ENCODE peak calls at places on chromosome 21, in seven cellular contexts. L is SK-N-SH, I is HCT116, Y is K562, J is GM12878, S is HepG2, P is H1. V is an unnamed sample. For H3K4me1, the result is how much of the 10 kb centered on the place peaks cover.

GRCh38 chr21:42554251-42554937 is 40.7 kb downstream of the SLC37A1 start:
- DNase-seq in P (no peak), L (no peak), J (no peak), Y (no peak), I (no peak), S (no peak), V (no peak)

GRCh38 chr21:42988234-42988965 is 14.0 kb downstream of the PKNOX1 start:
- DNase-seq in P (no peak), I (no peak), L (no peak), Y (no peak), J (no peak), S (no peak), V (no peak)

GRCh38 chr21:45950740-45951515 is 30.6 kb upstream of the COL6A1 start:
- DNase-seq in L (peak), J (no peak), S (no peak), P (no peak), I (peak), Y (no peak), V (no peak)

GRCh38 chr21:39630827-39631226 is 18.1 kb downstream of the B3GALT5 start:
- DNase-seq in L (no peak), P (no peak), J (no peak), S (no peak), I (no peak), Y (no peak), V (no peak)

GRCh38 chr21:46325073-46325912 is 1.3 kb downstream of the PCNT start:
- DNase-seq in S (peak), P (peak), I (peak), L (peak), Y (peak), J (no peak), V (peak)

GRCh38 chr21:46065215-46065992 is 32.5 kb upstream of the COL6A2 start:
- DNase-seq in L (no peak), J (no peak), Y (no peak), P (no peak), S (no peak), I (no peak), V (no peak)

GRCh38 chr21:37546949-37547614 is 180.5 kb downstream of the DYRK1A start:
- DNase-seq in S (no peak), Y (peak), I (no peak), J (no peak), L (no peak), P (no peak), V (no peak)

GRCh38 chr21:46129846-46130651 is 25.3 kb downstream of the FTCD start:
- DNase-seq in I (no peak), J (no peak), S (no peak), L (no peak), Y (no peak), P (no peak), V (no peak)

GRCh38 chr21:21731626-21732025 is 733.4 kb downstream of the NCAM2 start:
- DNase-seq in Y (no peak), J (no peak), I (no peak), P (no peak), L (no peak), S (no peak), V (no peak)

GRCh38 chr21:20971296-20971921 is 26.8 kb upstream of the NCAM2 start:
- DNase-seq in S (peak), P (no peak), Y (peak), L (peak), I (no peak), J (no peak), V (peak)

GRCh38 chr21:46322351-46323226 is 1.1 kb downstream of the C21orf58 start:
- DNase-seq in P (peak), S (no peak), J (no peak), Y (peak), I (no peak), L (no peak), V (no peak)

DNA sequence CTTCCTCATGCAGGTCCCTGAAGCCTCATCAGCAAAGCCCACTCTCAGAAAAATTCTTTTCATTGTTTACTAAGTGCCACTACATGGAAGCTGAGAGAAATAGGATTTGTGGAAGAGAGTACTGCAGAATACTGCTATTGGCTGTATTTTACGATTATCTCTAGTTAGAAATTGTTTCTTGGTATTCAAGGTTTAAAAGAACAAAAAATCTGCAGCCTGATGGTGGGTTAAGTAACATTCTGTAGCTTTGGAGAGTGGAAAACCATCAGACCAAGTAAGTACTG is 27.3 kb downstream of the PTTG1IP start:
- DNase-seq in J (no peak), P (no peak), Y (no peak), S (no peak), I (no peak), L (no peak), V (no peak)
- H3K4me3 ChIP-seq in J (peak), P (peak), Y (peak), S (peak), I (peak), L (peak), V (peak)

GRCh38 chr21:41478319-41479177 is 29.4 kb downstream of the TMPRSS2 start:
- DNase-seq in L (no peak), J (no peak), Y (no peak), P (peak), S (no peak), I (no peak), V (no peak)
- TF ChIP-seq YY1 in L (no peak), J (no peak), Y (no peak), P (no peak), S (no peak), I (no peak), V (no peak)

GRCh38 chr21:44872568-44873355 is 728 bp downstream of the PTTG1IP start:
- DNase-seq in Y (peak), S (no peak), L (peak), I (no peak), P (peak), J (no peak), V (no peak)
- H3K4me1 ChIP-seq in Y (half or more), S (half or more), L (under half), I (half or more), P (under half), J (under half), V (under half)

GRCh38 chr21:29096619-29097018 is 23.2 kb upstream of the CCT8 start:
- DNase-seq in L (no peak), P (no peak), I (no peak), J (no peak), S (no peak), Y (no peak), V (no peak)
- H3K4me3 ChIP-seq in L (no peak), P (no peak), I (no peak), J (no peak), S (no peak), Y (no peak), V (no peak)

GRCh38 chr21:32138658-32139057 is 140.2 kb downstream of the MIS18A start:
- DNase-seq in Y (peak), I (no peak), S (no peak), P (no peak), L (no peak), J (no peak), V (no peak)
- TF ChIP-seq YY1 in Y (no peak), I (no peak), S (no peak), P (no peak), L (no peak), J (no peak), V (no peak)

DNA sequence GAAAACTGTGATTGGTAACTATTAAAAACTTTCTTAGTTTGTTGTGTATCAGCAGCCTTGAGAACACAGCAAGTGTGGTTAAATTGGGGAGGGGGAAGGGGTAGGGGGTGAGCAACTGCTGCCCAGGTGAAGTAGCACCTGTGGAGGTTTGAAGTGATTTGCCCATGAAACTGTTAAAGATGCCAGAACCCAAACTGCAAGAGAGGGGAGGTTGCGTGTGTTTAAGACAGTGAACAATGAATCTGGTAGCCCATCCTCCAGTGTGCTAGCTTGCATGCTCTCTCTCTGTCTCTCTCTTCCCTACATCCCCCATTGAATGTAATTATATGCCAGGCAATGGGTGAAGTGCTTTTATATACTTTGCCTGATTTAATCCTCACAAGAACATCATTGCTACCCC is 154.7 kb downstream of the RUNX1 start:
- DNase-seq in J (no peak), I (no peak), S (no peak), L (no peak), P (no peak), Y (no peak), V (no peak)
- H3K4me1 ChIP-seq in J (under half), I (under half), S (under half), L (under half), P (under half), Y (under half), V (under half)

GRCh38 chr21:44255519-44255981 is 6.1 kb downstream of the DNMT3L start:
- DNase-seq in L (no peak), P (no peak), S (no peak), Y (no peak), J (no peak), I (no peak), V (no peak)
- H3K4me3 ChIP-seq in L (no peak), P (no peak), S (no peak), Y (no peak), J (no peak), I (no peak), V (no peak)

DNA sequence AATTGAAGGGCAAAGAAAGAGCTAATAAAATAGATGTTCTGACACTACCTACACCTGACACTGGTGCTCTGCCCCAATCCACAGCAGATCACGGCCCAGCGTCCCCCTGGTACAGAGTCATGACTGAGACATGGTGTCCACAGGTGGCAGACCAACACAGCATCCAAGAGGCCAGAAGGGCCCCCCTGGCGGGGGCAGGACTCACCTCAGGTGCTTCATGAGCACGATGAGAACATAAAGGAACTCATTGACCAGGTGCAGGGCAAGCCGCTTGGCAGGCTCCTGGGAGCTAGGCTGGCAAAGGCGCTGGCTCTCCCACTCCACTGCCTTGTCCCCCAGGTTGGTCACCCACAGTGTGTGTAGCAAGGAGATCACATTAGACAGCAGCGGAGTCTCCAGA is 20.4 kb downstream of the MRAP start:
- DNase-seq in J (no peak), P (no peak), S (no peak), Y (no peak), I (no peak), L (no peak), V (no peak)
- TF ChIP-seq YY1 in J (no peak), P (no peak), S (no peak), Y (no peak), I (no peak), L (no peak), V (no peak)

GRCh38 chr21:35199733-35200015 is 150.6 kb upstream of the RUNX1 start:
- DNase-seq in P (no peak), L (no peak), Y (no peak), I (no peak), J (no peak), S (no peak), V (no peak)

GRCh38 chr21:35201799-35202198 is 152.7 kb upstream of the RUNX1 start:
- DNase-seq in J (no peak), S (no peak), P (no peak), Y (no peak), L (no peak), I (no peak), V (no peak)

GRCh38 chr21:35203093-35204021 is 154.3 kb upstream of the RUNX1 start:
- DNase-seq in S (no peak), I (no peak), P (no peak), L (no peak), Y (peak), J (no peak), V (no peak)

GRCh38 chr21:35202431-35202830 is 153.3 kb upstream of the RUNX1 start:
- DNase-seq in J (no peak), I (no peak), Y (no peak), P (no peak), L (no peak), S (no peak), V (no peak)

DNA sequence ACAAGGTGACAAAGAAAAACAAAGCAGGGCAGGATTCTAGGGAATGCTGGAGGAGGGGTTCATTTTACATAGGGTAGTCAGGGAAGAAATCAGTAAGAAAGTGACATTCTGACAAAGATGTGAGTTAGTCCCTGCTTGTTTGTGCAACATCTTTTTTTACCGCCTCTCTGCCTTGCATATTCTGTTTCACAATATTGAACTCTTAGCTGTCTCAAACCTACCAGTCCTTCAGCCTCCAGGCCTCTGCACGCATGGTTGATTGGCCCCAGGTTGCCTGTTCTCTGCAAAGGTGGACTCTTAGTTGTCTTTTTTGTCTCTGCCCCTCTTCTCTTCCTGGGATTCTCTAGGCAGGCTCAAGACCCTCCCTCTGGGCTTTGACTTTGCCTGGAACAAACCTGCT is 152.2 kb upstream of the RUNX1 start:
- DNase-seq in L (no peak), P (no peak), Y (no peak), I (no peak), S (no peak), J (no peak), V (no peak)
- H3K4me1 ChIP-seq in L (under half), P (under half), Y (under half), I (under half), S (under half), J (under half), V (under half)

GRCh38 chr21:29441651-29442050 is 142.9 kb downstream of the BACH1 start:
- DNase-seq in I (no peak), Y (no peak), J (no peak), S (no peak), P (no peak), L (no peak), V (no peak)
- H3K4me3 ChIP-seq in I (no peak), Y (no peak), J (no peak), S (no peak), P (no peak), L (no peak), V (no peak)